ENCODE peak calls at places on chromosomes 11 and 22, in seven cellular contexts. A is psoas muscle; U is pulmonary artery endothelial cell; Q is DMS153; J is fibroblast of mammary gland; I is activated CD4-positive, alpha-beta T cell treated with anti-CD3 and anti-CD28 coated beads, Interleukin-2, amount 10 ng/mL, durations not matched to agents 7 days and 5 days; O is lung. Z is an unnamed sample.

GRCh38 chr11:81497202-81497804 is 1236.4 kb downstream of the FAM181B start:
- DNase-seq in A (no peak), U (no peak), Q (no peak), J (peak), I (peak), O (no peak), Z (peak)

GRCh38 chr22:50672041-50672440 is 582 bp upstream of the SHANK3 start:
- DNase-seq in A (no peak), U (no peak), Q (no peak), J (no peak), I (no peak), O (no peak), Z (no peak)

GRCh38 chr11:11568651-11569229 is 53.1 kb downstream of the GALNT18 start:
- DNase-seq in A (no peak), U (no peak), Q (no peak), J (peak), I (no peak), O (no peak), Z (no peak)

GRCh38 chr11:65892661-65893317 is 2.3 kb downstream of the CCDC85B start:
- DNase-seq in A (no peak), U (no peak), Q (no peak), J (no peak), I (no peak), O (no peak), Z (no peak)

GRCh38 chr11:8365542-8365941 is 101.9 kb upstream of the LMO1 start:
- DNase-seq in A (no peak), U (no peak), Q (no peak), J (no peak), I (no peak), O (no peak), Z (no peak)

GRCh38 chr22:25057013-25057881 is 104.7 kb downstream of the KIAA1671 start:
- DNase-seq in A (peak), U (no peak), Q (peak), J (peak), I (peak), O (peak), Z (peak)

GRCh38 chr22:33772793-33773192 is 147.5 kb downstream of the LARGE1 start:
- DNase-seq in A (no peak), U (no peak), Q (no peak), J (no peak), I (no peak), O (no peak), Z (no peak)

GRCh38 chr11:14908214-14908880 is 16.3 kb upstream of the CYP2R1 start:
- DNase-seq in A (no peak), U (no peak), Q (peak), J (peak), I (peak), O (no peak), Z (peak)

GRCh38 chr11:8090756-8091155 is 9.7 kb downstream of the TUB start:
- DNase-seq in A (no peak), U (no peak), Q (no peak), J (peak), I (peak), O (no peak), Z (peak)

Z was measured in fibroblast of villous mesenchyme.